ENCODE peak calls at places on chromosomes 5 and 9, in six cellular contexts. L is K562, D is H9, W is mesendoderm, Q is IMR-90, R is NT2/D1. V is an unnamed sample.

GRCh38 chr5:151023651-151024050 is 3.3 kb downstream of the GPX3 start:
- DNase-seq in L (peak; percentile 38), D (no peak), W (no peak), Q (no peak), R (no peak), V (no peak)

GRCh38 chr5:177367981-177368960 is 10.5 kb downstream of the RGS14 start:
- DNase-seq in L (no peak), D (no peak), W (no peak), Q (no peak), R (no peak), V (no peak)

GRCh38 chr5:157143127-157143959 is 678 bp upstream of the MED7 start:
- DNase-seq in L (peak; percentile 27), D (no peak), W (no peak), Q (peak; percentile 6), R (no peak), V (no peak)

GRCh38 chr5:159071382-159071781 is 28.3 kb downstream of the EBF1 start:
- DNase-seq in L (no peak), D (no peak), W (no peak), Q (no peak), R (no peak), V (no peak)

GRCh38 chr5:166551384-166551783 is 1740.1 kb upstream of the WWC1 start:
- DNase-seq in L (no peak), D (no peak), W (no peak), Q (no peak), R (no peak), V (no peak)

GRCh38 chr5:145797336-145797735 is 37.8 kb downstream of the PRELID2 start:
- DNase-seq in L (no peak), D (no peak), W (peak; percentile 57), Q (peak; percentile 59), R (no peak), V (no peak)

GRCh38 chr5:43685271-43685950 is 82.4 kb downstream of the NNT start:
- DNase-seq in L (no peak), D (no peak), W (no peak), Q (peak; percentile 65), R (no peak), V (no peak)

GRCh38 chr5:91419571-91420537 is 36.7 kb upstream of the ARRDC3 start:
- DNase-seq in L (peak; percentile 46), D (peak; percentile 36), W (peak; percentile 58), Q (peak; percentile 55), R (peak; percentile 13), V (peak; percentile 72)

GRCh38 chr5:74294231-74294705 is 346.3 kb downstream of the ENC1 start:
- DNase-seq in L (no peak), D (no peak), W (no peak), Q (no peak), R (no peak), V (no peak)

GRCh38 chr5:143066556-143067281 is 296.5 kb downstream of the ARHGAP26 start:
- DNase-seq in L (no peak), D (no peak), W (no peak), Q (no peak), R (no peak), V (no peak)

GRCh38 chr5:96279796-96280542 is 153.1 kb downstream of the PCSK1 start:
- DNase-seq in L (no peak), D (no peak), W (no peak), Q (peak; percentile 34), R (no peak), V (no peak)

GRCh38 chr9:110025551-110026170 is 182.3 kb downstream of the C9orf152 start:
- DNase-seq in L (no peak), D (no peak), W (no peak), Q (no peak), R (no peak), V (no peak)

GRCh38 chr9:101388507-101388993 is 3.7 kb upstream of the BAAT start:
- DNase-seq in L (no peak), D (no peak), W (peak; percentile 42), Q (no peak), R (no peak), V (no peak)

GRCh38 chr5:72242796-72243475 is 77.1 kb downstream of the MRPS27 start:
- DNase-seq in L (no peak), D (no peak), W (no peak), Q (no peak), R (no peak), V (peak; percentile 80)

GRCh38 chr5:114361724-114362196 is at the start of gene KCNN2:
- DNase-seq in L (no peak), D (peak; percentile 97), W (peak; percentile 93), Q (peak; percentile 92), R (peak; percentile 73), V (peak; percentile 93)

GRCh38 chr9:136270173-136270710 is 24.6 kb upstream of the QSOX2 start:
- DNase-seq in L (no peak), D (no peak), W (no peak), Q (no peak), R (no peak), V (no peak)

GRCh38 chr9:6834306-6834705 is 76.5 kb downstream of the KDM4C start:
- DNase-seq in L (no peak), D (no peak), W (no peak), Q (no peak), R (no peak), V (no peak)

GRCh38 chr9:81108391-81108790 is 581.0 kb downstream of the TLE1 start:
- DNase-seq in L (no peak), D (no peak), W (peak; percentile 19), Q (peak; percentile 46), R (no peak), V (no peak)

GRCh38 chr5:5141625-5142527 is 1.7 kb downstream of the ADAMTS16 start:
- DNase-seq in L (peak; percentile 63), D (no peak), W (peak; percentile 69), Q (peak; percentile 51), R (peak; percentile 48), V (peak; percentile 81)

GRCh38 chr9:123089040-123089439 is 55.6 kb downstream of the GPR21 start:
- DNase-seq in L (no peak), D (no peak), W (no peak), Q (no peak), R (no peak), V (no peak)

GRCh38 chr9:13410566-13411031 is 131.1 kb upstream of the MPDZ start:
- DNase-seq in L (no peak), D (no peak), W (no peak), Q (no peak), R (no peak), V (no peak)

GRCh38 chr9:79395691-79396558 is 175.8 kb upstream of the TLE4 start:
- DNase-seq in L (no peak), D (no peak), W (peak; percentile 48), Q (no peak), R (peak; percentile 30), V (peak; percentile 30)

GRCh38 chr5:107670927-107671741 is at the start of gene EFNA5:
- DNase-seq in L (no peak), D (peak; percentile 66), W (peak; percentile 81), Q (peak; percentile 46), R (peak; percentile 18), V (peak; percentile 65)

GRCh38 chr5:167653645-167654106 is 637.8 kb upstream of the WWC1 start:
- DNase-seq in L (no peak), D (no peak), W (no peak), Q (peak; percentile 30), R (no peak), V (no peak)

GRCh38 chr5:180109920-180110319 is 38.4 kb upstream of the RNF130 start:
- DNase-seq in L (no peak), D (no peak), W (no peak), Q (no peak), R (no peak), V (no peak)

GRCh38 chr9:36400332-36401178 is 486 bp upstream of the RNF38 start:
- DNase-seq in L (peak; percentile 91), D (peak; percentile 84), W (peak; percentile 92), Q (peak; percentile 75), R (peak; percentile 68), V (peak; percentile 96)

GRCh38 chr9:36401897-36402480 is 1.9 kb upstream of the RNF38 start:
- DNase-seq in L (no peak), D (no peak), W (no peak), Q (no peak), R (no peak), V (no peak)

GRCh38 chr9:36401179-36401740 is 1.2 kb upstream of the RNF38 start:
- DNase-seq in L (peak; percentile 82), D (peak; percentile 83), W (peak; percentile 83), Q (peak; percentile 61), R (peak; percentile 44), V (no peak)

GRCh38 chr9:36399980-36400331 is at the start of gene RNF38:
- DNase-seq in L (no peak), D (no peak), W (no peak), Q (no peak), R (no peak), V (no peak)

DNA sequence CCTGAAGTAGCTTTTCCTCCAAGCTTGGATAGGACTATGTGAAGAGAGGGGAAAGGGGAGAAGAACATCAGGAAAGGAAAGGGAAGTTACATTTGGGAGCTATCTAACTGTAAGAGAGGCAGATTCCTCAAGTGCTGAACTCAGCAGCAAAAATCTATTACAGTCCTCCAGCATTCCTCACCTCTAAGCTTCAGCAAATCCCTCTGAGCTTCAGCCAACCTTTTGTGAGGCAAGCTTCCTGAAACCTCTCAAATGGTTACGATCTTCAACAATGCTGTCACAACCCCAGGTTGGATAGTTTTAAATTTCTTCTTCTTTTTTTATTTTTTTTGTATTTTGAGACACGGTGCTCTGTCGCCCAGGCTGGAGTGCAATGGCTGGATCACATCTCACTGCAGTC is 2.5 kb upstream of the RNF38 start:
- DNase-seq in L (no peak), D (no peak), W (peak; percentile 58), Q (no peak), R (no peak), V (peak; percentile 73)
- H3K9ac ChIP-seq in L (no peak overlapping the region), D (no peak overlapping the region), W (no peak overlapping the region), Q (no peak overlapping the region), R (no peak overlapping the region), V (no peak overlapping the region)

GRCh38 chr5:38751103-38751502 is 94.7 kb upstream of the OSMR start:
- DNase-seq in L (no peak), D (no peak), W (peak; percentile 53), Q (no peak), R (no peak), V (no peak)
- H3K9ac ChIP-seq in L (no peak overlapping the region), D (no peak overlapping the region), W (no peak overlapping the region), Q (no peak overlapping the region), R (no peak overlapping the region), V (no peak overlapping the region)

GRCh38 chr9:89038354-89039091 is 47.3 kb downstream of the S1PR3 start:
- DNase-seq in L (no peak), D (no peak), W (no peak), Q (peak; percentile 97), R (no peak), V (no peak)
- H3K9ac ChIP-seq in L (no peak overlapping the region), D (no peak overlapping the region), W (no peak overlapping the region), Q (peak overlapping the region; percentile 32), R (no peak overlapping the region), V (no peak overlapping the region)

GRCh38 chr9:121053544-121053943 is 3.5 kb upstream of the C5 start:
- DNase-seq in L (no peak), D (no peak), W (no peak), Q (no peak), R (no peak), V (no peak)

GRCh38 chr9:121055642-121056143 is 5.6 kb upstream of the C5 start:
- DNase-seq in L (peak; percentile 38), D (peak; percentile 80), W (peak; percentile 82), Q (peak; percentile 3), R (peak; percentile 32), V (peak; percentile 44)

GRCh38 chr9:121059513-121059912 is 9.4 kb upstream of the C5 start:
- DNase-seq in L (no peak), D (no peak), W (no peak), Q (no peak), R (no peak), V (no peak)

GRCh38 chr9:121059998-121060636 is 10.0 kb upstream of the C5 start:
- DNase-seq in L (peak; percentile 28), D (no peak), W (peak; percentile 75), Q (peak; percentile 84), R (peak; percentile 66), V (peak; percentile 87)

GRCh38 chr9:121057821-121058220 is 7.7 kb upstream of the C5 start:
- DNase-seq in L (no peak), D (no peak), W (peak; percentile 42), Q (no peak), R (no peak), V (no peak)
- H3K9ac ChIP-seq in L (no peak overlapping the region), D (no peak overlapping the region), W (no peak overlapping the region), Q (no peak overlapping the region), R (no peak overlapping the region), V (no peak overlapping the region)

V was measured in neural progenitor cell.